ENCODE peak calls at places on chromosomes 2 and 18, in seven cellular contexts. R is IMR-90, N is neural progenitor cell, D is right atrium auricular region, T is fibroblast of mammary gland, C is Peyer's patch, G is mucosa of descending colon. V is an unnamed sample.

GRCh38 chr2:58865436-58865835 is 624.3 kb upstream of the FANCL start:
- DNase-seq in R (no peak), N (no peak), D (no peak), T (no peak), C (no peak), G (no peak), V (no peak)

GRCh38 chr2:151638188-151638933 is 95.9 kb downstream of the NEB start:
- DNase-seq in R (no peak), N (no peak), D (no peak), T (no peak), C (peak; percentile 55), G (no peak), V (no peak)

GRCh38 chr18:62379051-62379450 is 53.9 kb downstream of the TNFRSF11A start:
- DNase-seq in R (no peak), N (no peak), D (no peak), T (no peak), C (no peak), G (no peak), V (no peak)

GRCh38 chr2:239245872-239246701 is 154.7 kb downstream of the HDAC4 start:
- DNase-seq in R (no peak), N (no peak), D (no peak), T (no peak), C (no peak), G (peak; percentile 79), V (no peak)

GRCh38 chr2:76572981-76573380 is 862.3 kb upstream of the GCFC2 start:
- DNase-seq in R (no peak), N (no peak), D (no peak), T (no peak), C (no peak), G (no peak), V (no peak)

GRCh38 chr2:172999641-173000387 is 75.8 kb upstream of the MAP3K20 start:
- DNase-seq in R (no peak), N (no peak), D (no peak), T (peak; percentile 28), C (no peak), G (no peak), V (no peak)

GRCh38 chr2:108987111-108987510 is 1.9 kb downstream of the EDAR start:
- DNase-seq in R (no peak), N (no peak), D (no peak), T (no peak), C (no peak), G (no peak), V (no peak)

GRCh38 chr2:120984046-120984445 is 248.4 kb downstream of the GLI2 start:
- DNase-seq in R (no peak), N (no peak), D (no peak), T (no peak), C (no peak), G (no peak), V (no peak)

GRCh38 chr2:146661494-146662096 is 1183.2 kb upstream of the ACVR2A start:
- DNase-seq in R (peak; percentile 60), N (peak; percentile 66), D (no peak), T (peak; percentile 61), C (no peak), G (no peak), V (no peak)

GRCh38 chr2:31193806-31194205 is 23.5 kb downstream of the CAPN14 start:
- DNase-seq in R (no peak), N (no peak), D (peak; percentile 28), T (no peak), C (no peak), G (no peak), V (no peak)

GRCh38 chr18:32135595-32135994 is 43.9 kb downstream of the RNF138 start:
- DNase-seq in R (no peak), N (no peak), D (no peak), T (no peak), C (no peak), G (no peak), V (no peak)

GRCh38 chr18:77078671-77079070 is 53.9 kb downstream of the MBP start:
- DNase-seq in R (no peak), N (no peak), D (no peak), T (no peak), C (no peak), G (no peak), V (no peak)

GRCh38 chr2:234989183-234989701 is 37.4 kb downstream of the SH3BP4 start:
- DNase-seq in R (no peak), N (no peak), D (peak; percentile 84), T (peak; percentile 39), C (no peak), G (peak; percentile 92), V (no peak)

GRCh38 chr2:218823456-218823855 is 8.1 kb downstream of the PRKAG3 start:
- DNase-seq in R (no peak), N (no peak), D (peak; percentile 54), T (no peak), C (no peak), G (no peak), V (no peak)

GRCh38 chr18:31587538-31587937 is 4.1 kb upstream of the TTR start:
- DNase-seq in R (peak; percentile 1), N (no peak), D (no peak), T (no peak), C (no peak), G (no peak), V (no peak)

GRCh38 chr2:41981417-41981816 is 66.4 kb upstream of the PKDCC start:
- DNase-seq in R (no peak), N (no peak), D (no peak), T (no peak), C (no peak), G (no peak), V (no peak)

GRCh38 chr2:237223208-237223861 is 137.6 kb downstream of the COPS8 start:
- DNase-seq in R (peak; percentile 100), N (no peak), D (peak; percentile 62), T (peak; percentile 100), C (no peak), G (no peak), V (peak; percentile 97)

GRCh38 chr2:217166241-217166640 is 306.4 kb upstream of the TNP1 start:
- DNase-seq in R (peak; percentile 73), N (peak; percentile 84), D (no peak), T (peak; percentile 66), C (no peak), G (no peak), V (peak; percentile 29)

GRCh38 chr2:33786881-33787280 is 187.8 kb upstream of the FAM98A start:
- DNase-seq in R (no peak), N (no peak), D (no peak), T (no peak), C (no peak), G (no peak), V (no peak)

GRCh38 chr18:50276452-50276851 is 4.9 kb downstream of the MBD1 start:
- DNase-seq in R (no peak), N (no peak), D (no peak), T (no peak), C (no peak), G (no peak), V (no peak)

GRCh38 chr18:32576296-32576916 is 105.7 kb upstream of the GAREM1 start:
- DNase-seq in R (peak; percentile 5), N (peak; percentile 80), D (no peak), T (peak; percentile 13), C (no peak), G (no peak), V (peak; percentile 8)

DNA sequence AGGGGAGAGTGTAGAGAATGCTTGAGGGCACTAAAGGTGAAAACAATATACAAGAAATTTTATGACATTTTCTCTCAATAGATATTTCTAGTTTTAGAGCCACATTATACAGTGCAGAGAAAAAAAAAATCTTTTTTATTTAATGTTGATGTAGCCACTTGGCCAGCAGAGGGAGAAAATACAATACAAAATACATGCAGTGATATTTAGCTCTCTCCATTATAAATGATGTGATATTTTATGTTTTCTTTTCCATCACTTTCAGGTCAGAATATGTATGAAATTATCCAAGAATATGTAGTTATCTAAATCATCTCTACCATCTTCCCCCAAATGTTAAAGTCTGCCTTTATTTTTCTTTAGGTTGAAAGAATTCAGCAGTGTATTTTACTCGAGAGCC is 533.6 kb upstream of the FSHR start:
- DNase-seq in R (no peak), N (no peak), D (no peak), T (no peak), C (no peak), G (no peak), V (no peak)
- TF ChIP-seq CTCF in R (peak; percentile 4), N (peak; percentile 56), D (peak; percentile 25), T (peak; percentile 22), C (no peak), G (no peak), V (peak; percentile 4)

GRCh38 chr2:80461505-80462197 is 157.1 kb upstream of the LRRTM1 start:
- DNase-seq in R (no peak), N (peak; percentile 45), D (no peak), T (peak; percentile 1), C (no peak), G (no peak), V (no peak)
- H3K4me3 ChIP-seq in R (no peak overlapping the region), N (no peak overlapping the region), D (no peak overlapping the region), T (no peak overlapping the region), C (no peak overlapping the region), G (no peak overlapping the region), V (no peak overlapping the region)

GRCh38 chr2:88006912-88007439 is 9.4 kb downstream of the RNU2-63P start:
- DNase-seq in R (no peak), N (no peak), D (no peak), T (no peak), C (no peak), G (no peak), V (no peak)

GRCh38 chr2:88011011-88011410 is 5.3 kb downstream of the RNU2-63P start:
- DNase-seq in R (no peak), N (no peak), D (no peak), T (no peak), C (no peak), G (no peak), V (no peak)

GRCh38 chr2:88005776-88006175 is 10.6 kb downstream of the RNU2-63P start:
- DNase-seq in R (no peak), N (no peak), D (no peak), T (no peak), C (no peak), G (no peak), V (no peak)

DNA sequence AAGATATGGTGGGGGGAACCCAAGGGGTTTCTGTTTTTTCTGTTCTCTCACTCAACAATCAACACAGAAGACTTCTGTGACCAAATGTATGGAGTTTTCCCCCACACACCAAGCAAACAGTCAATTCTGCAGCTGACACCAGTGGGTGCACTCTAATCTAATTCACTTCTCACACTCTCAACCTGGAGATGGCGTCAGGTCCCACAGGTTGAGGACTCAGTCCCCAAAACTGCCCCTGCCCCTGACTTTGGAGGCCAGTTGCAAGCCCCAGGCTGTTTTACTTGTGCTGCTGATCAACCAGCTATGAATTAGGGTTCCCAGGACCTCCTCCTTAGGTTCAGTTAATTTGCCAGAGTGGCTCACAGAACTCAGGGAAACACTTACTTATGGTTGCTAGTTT is 6.2 kb downstream of the RNU2-63P start:
- DNase-seq in R (no peak), N (no peak), D (no peak), T (no peak), C (no peak), G (no peak), V (no peak)
- TF ChIP-seq CTCF in R (no peak), N (no peak), D (no peak), T (no peak), C (no peak), G (no peak), V (no peak)

GRCh38 chr2:85162746-85163301 is 29.6 kb downstream of the TCF7L1 start:
- DNase-seq in R (peak; percentile 83), N (peak; percentile 18), D (no peak), T (peak; percentile 88), C (no peak), G (no peak), V (peak; percentile 70)
- H3K4me3 ChIP-seq in R (no peak overlapping the region), N (no peak overlapping the region), D (no peak overlapping the region), T (no peak overlapping the region), C (no peak overlapping the region), G (no peak overlapping the region), V (no peak overlapping the region)

GRCh38 chr2:129903586-129904425 is 75.7 kb upstream of the RAB6C start:
- DNase-seq in R (no peak), N (peak; percentile 57), D (peak; percentile 52), T (no peak), C (no peak), G (no peak), V (no peak)
- TF ChIP-seq CTCF in R (no peak), N (peak; percentile 47), D (no peak), T (no peak), C (no peak), G (no peak), V (no peak)